ENCODE peak calls at places on chromosomes 5 and 9, in ten cellular contexts. V, O, Y, Z, R, K, F, X, P and E are unnamed samples.

GRCh38 chr5:177390363-177391300 is 6.4 kb downstream of the SLC34A1 start:
- DNase-seq in P (peak; percentile 60), K (peak; percentile 75), R (peak; percentile 96), X (peak; percentile 71), Z (peak; percentile 88), V (peak; percentile 83), Y (peak; percentile 92), F (peak; percentile 69), O (peak; percentile 70), E (peak; percentile 66)

GRCh38 chr5:157855404-157855994 is 3.4 kb downstream of the CLINT1 start:
- DNase-seq in Y (peak; percentile 79), V (no peak), R (peak; percentile 90), Z (peak; percentile 15), X (peak; percentile 61), K (peak; percentile 0), O (peak; percentile 49), P (no peak), F (peak; percentile 37), E (peak; percentile 69)

GRCh38 chr5:93039888-93040287 is 541.1 kb downstream of the NR2F1-AS1 start:
- DNase-seq in P (no peak), R (no peak), Z (no peak), F (no peak), X (no peak), O (no peak), V (no peak), K (no peak), Y (no peak), E (no peak)

GRCh38 chr9:131747352-131747751 is 7.5 kb upstream of the RAPGEF1 start:
- DNase-seq in V (no peak), O (peak; percentile 73), P (no peak), Z (peak; percentile 57), K (no peak), R (no peak), F (no peak), X (peak; percentile 43), Y (peak; percentile 66), E (peak; percentile 75)

GRCh38 chr5:3262451-3262850 is 333.2 kb upstream of the IRX1 start:
- DNase-seq in P (no peak), F (no peak), Y (no peak), Z (no peak), R (no peak), O (no peak), V (no peak), K (no peak), X (no peak), E (no peak)

GRCh38 chr5:56321236-56321881 is 88.2 kb upstream of the ANKRD55 start:
- DNase-seq in F (no peak), P (no peak), K (no peak), Y (no peak), X (no peak), O (no peak), Z (no peak), V (no peak), R (no peak), E (no peak)

GRCh38 chr5:128470663-128471062 is 67.4 kb downstream of the FBN2 start:
- DNase-seq in X (peak; percentile 22), R (no peak), K (no peak), P (no peak), V (no peak), F (no peak), O (no peak), Z (no peak), Y (no peak), E (no peak)

GRCh38 chr9:20611751-20612287 is 10.5 kb downstream of the MLLT3 start:
- DNase-seq in Z (no peak), X (peak; percentile 87), V (no peak), F (no peak), K (no peak), P (no peak), Y (peak; percentile 33), O (no peak), R (no peak), E (peak; percentile 71)

GRCh38 chr5:85000671-85001070 is 616.0 kb upstream of the EDIL3 start:
- DNase-seq in X (peak; percentile 63), O (no peak), V (no peak), Y (no peak), F (no peak), Z (no peak), K (no peak), R (no peak), P (no peak), E (no peak)

GRCh38 chr5:17099946-17100345 is 117.5 kb upstream of the BASP1 start:
- DNase-seq in V (no peak), O (no peak), K (no peak), P (no peak), F (no peak), Z (no peak), Y (no peak), R (no peak), X (no peak), E (no peak)

GRCh38 chr9:137049544-137050449 is 3.8 kb upstream of the NPDC1 start:
- DNase-seq in R (peak; percentile 90), F (no peak), P (no peak), X (peak; percentile 19), V (no peak), Y (peak; percentile 71), Z (peak; percentile 54), O (peak; percentile 58), K (peak; percentile 20), E (peak; percentile 24)

GRCh38 chr5:29379619-29380018 is 1813.9 kb upstream of the CDH6 start:
- DNase-seq in O (no peak), F (no peak), V (no peak), Z (no peak), R (no peak), X (no peak), Y (no peak), K (no peak), P (no peak), E (no peak)

GRCh38 chr5:80192507-80193241 is 63.2 kb downstream of the SERINC5 start:
- DNase-seq in F (peak; percentile 36), Y (peak; percentile 72), P (no peak), R (peak; percentile 56), V (no peak), K (no peak), O (no peak), Z (peak; percentile 33), X (peak; percentile 77), E (peak; percentile 63)

GRCh38 chr9:133638076-133638475 is 1.9 kb downstream of the DBH start:
- DNase-seq in K (no peak), Z (no peak), X (no peak), Y (no peak), V (no peak), O (no peak), P (no peak), F (no peak), R (no peak), E (no peak)

GRCh38 chr9:136628287-136628686 is 34.4 kb upstream of the EGFL7 start:
- DNase-seq in O (no peak), K (no peak), Y (no peak), X (no peak), R (no peak), F (no peak), Z (no peak), P (no peak), V (no peak), E (no peak)